ENCODE peak calls at places on chromosomes 7 and 10, in eight cellular contexts. B is stomach, X is sigmoid colon, S is suprapubic skin, R is HepG2, Y is SK-N-SH, N is esophagus muscularis mucosa, T is K562. H is an unnamed sample.

GRCh38 chr10:32972929-32973328 is 14.9 kb upstream of the ITGB1 start:
- DNase-seq in B (no peak), X (no peak), S (no peak), R (no peak), Y (no peak), N (no peak), T (no peak), H (no peak)

GRCh38 chr10:2137549-2138174 is 400.3 kb upstream of the ADARB2 start:
- DNase-seq in B (no peak), X (no peak), S (no peak), R (peak; percentile 8), Y (no peak), N (no peak), T (peak; percentile 14), H (no peak)

GRCh38 chr7:151632750-151633515 is 113.2 kb upstream of the RHEB start:
- DNase-seq in B (peak; percentile 61), X (peak; percentile 73), S (no peak), R (no peak), Y (no peak), N (no peak), T (peak; percentile 62), H (peak; percentile 66)

GRCh38 chr7:159092701-159093121 is 52.0 kb downstream of the VIPR2 start:
- DNase-seq in B (peak; percentile 21), X (peak; percentile 50), S (peak; percentile 69), R (no peak), Y (no peak), N (no peak), T (no peak), H (peak; percentile 4)

GRCh38 chr7:104137971-104138370 is 69.8 kb downstream of the ORC5 start:
- DNase-seq in B (no peak), X (no peak), S (no peak), R (no peak), Y (no peak), N (no peak), T (no peak), H (no peak)

GRCh38 chr7:4139656-4140320 is 542.3 kb upstream of the FOXK1 start:
- DNase-seq in B (no peak), X (peak; percentile 48), S (no peak), R (no peak), Y (no peak), N (no peak), T (no peak), H (no peak)

GRCh38 chr7:121329460-121330052 is 756 bp downstream of the WNT16 start:
- DNase-seq in B (peak; percentile 43), X (no peak), S (no peak), R (no peak), Y (peak; percentile 78), N (no peak), T (no peak), H (peak; percentile 40)

GRCh38 chr7:111089822-111090426 is 1.0 kb upstream of the LRRN3 start:
- DNase-seq in B (no peak), X (no peak), S (no peak), R (peak; percentile 40), Y (peak; percentile 61), N (no peak), T (peak; percentile 71), H (no peak)

GRCh38 chr10:86100581-86101061 is 266.0 kb downstream of the GRID1 start:
- DNase-seq in B (no peak), X (no peak), S (no peak), R (peak; percentile 23), Y (peak; percentile 58), N (no peak), T (no peak), H (no peak)

GRCh38 chr7:157769870-157770213 is 433.0 kb downstream of the DNAJB6 start:
- DNase-seq in B (no peak), X (no peak), S (no peak), R (no peak), Y (no peak), N (no peak), T (no peak), H (no peak)

GRCh38 chr10:3477683-3478082 is 305.1 kb upstream of the PITRM1 start:
- DNase-seq in B (no peak), X (no peak), S (no peak), R (no peak), Y (no peak), N (no peak), T (no peak), H (no peak)

GRCh38 chr7:90407484-90407821 is 4.2 kb downstream of the CLDN12 start:
- DNase-seq in B (no peak), X (no peak), S (no peak), R (peak; percentile 87), Y (no peak), N (no peak), T (no peak), H (no peak)

GRCh38 chr7:131527462-131527861 is 29.0 kb downstream of the PODXL start:
- DNase-seq in B (no peak), X (peak; percentile 20), S (no peak), R (no peak), Y (no peak), N (no peak), T (no peak), H (no peak)

GRCh38 chr10:43237128-43237527 is 29.7 kb downstream of the RASGEF1A start:
- DNase-seq in B (no peak), X (peak; percentile 45), S (no peak), R (no peak), Y (no peak), N (no peak), T (no peak), H (peak; percentile 6)

GRCh38 chr7:125316451-125316850 is 386.8 kb upstream of the POT1 start:
- DNase-seq in B (no peak), X (no peak), S (no peak), R (peak; percentile 8), Y (peak; percentile 32), N (no peak), T (peak; percentile 37), H (no peak)

GRCh38 chr10:110834622-110835219 is 37.0 kb upstream of the PDCD4 start:
- DNase-seq in B (peak; percentile 62), X (peak; percentile 65), S (no peak), R (peak; percentile 50), Y (no peak), N (no peak), T (peak; percentile 45), H (peak; percentile 21)

GRCh38 chr10:31299119-31299518 is 19.9 kb upstream of the ZEB1 start:
- DNase-seq in B (no peak), X (no peak), S (no peak), R (no peak), Y (no peak), N (no peak), T (no peak), H (no peak)

GRCh38 chr7:27184342-27185012 is 555 bp downstream of the HOXA11 start:
- DNase-seq in B (peak; percentile 34), X (peak; percentile 85), S (peak; percentile 78), R (no peak), Y (peak; percentile 71), N (no peak), T (no peak), H (peak; percentile 67)

GRCh38 chr7:32516551-32517082 is 21.3 kb downstream of the AVL9 start:
- DNase-seq in B (no peak), X (no peak), S (no peak), R (no peak), Y (no peak), N (no peak), T (no peak), H (peak; percentile 15)

GRCh38 chr7:69276011-69276729 is 322.1 kb upstream of the AUTS2 start:
- DNase-seq in B (no peak), X (peak; percentile 69), S (no peak), R (no peak), Y (no peak), N (no peak), T (no peak), H (no peak)

GRCh38 chr7:67438174-67438837 is 441.7 kb downstream of the TYW1 start:
- DNase-seq in B (no peak), X (no peak), S (no peak), R (no peak), Y (no peak), N (no peak), T (peak; percentile 21), H (no peak)

GRCh38 chr7:67438913-67439312 is 442.3 kb downstream of the TYW1 start:
- DNase-seq in B (no peak), X (no peak), S (no peak), R (no peak), Y (no peak), N (no peak), T (no peak), H (no peak)

GRCh38 chr7:67440321-67440720 is 443.7 kb downstream of the TYW1 start:
- DNase-seq in B (no peak), X (no peak), S (no peak), R (no peak), Y (no peak), N (no peak), T (no peak), H (no peak)
- TF ChIP-seq EP300 in B (no peak), X (no peak), S (no peak), R (no peak), Y (no peak), N (no peak), T (no peak), H (no peak)

GRCh38 chr10:117601716-117602115 is 59.2 kb downstream of the EMX2 start:
- DNase-seq in B (no peak), X (peak; percentile 12), S (no peak), R (no peak), Y (no peak), N (no peak), T (no peak), H (no peak)
- TF ChIP-seq POLR2AphosphoS5 in B (no peak), X (no peak), S (no peak), R (no peak), Y (no peak), N (no peak), T (no peak), H (no peak)

DNA sequence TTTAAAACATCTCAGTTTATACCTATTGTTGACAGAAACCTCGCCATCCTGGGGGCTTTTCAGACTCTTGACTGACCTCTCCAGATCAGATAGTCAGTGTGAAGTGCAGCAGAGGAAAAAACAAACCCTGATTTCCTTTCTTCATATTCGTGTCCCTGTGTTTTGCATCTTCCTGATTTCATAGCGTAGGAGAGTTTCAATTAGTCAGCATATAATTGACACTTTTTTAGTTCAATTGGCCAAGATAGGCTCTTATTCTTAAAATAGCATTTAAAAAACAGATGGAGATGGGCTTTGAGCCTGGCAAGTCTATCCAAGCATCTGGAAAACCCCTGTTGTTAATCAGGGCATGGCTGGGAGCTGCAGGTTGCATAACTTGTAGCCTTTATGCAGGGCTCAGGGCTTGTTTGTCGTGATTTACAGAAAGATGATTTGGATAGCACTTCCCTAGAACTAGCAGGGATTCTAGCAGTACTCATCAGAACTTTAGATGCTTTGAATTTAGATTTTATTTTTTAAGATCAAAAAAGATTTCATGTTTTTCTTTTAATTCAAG is 270.6 kb upstream of the FZD8 start:
- DNase-seq in B (no peak), X (no peak), S (no peak), R (no peak), Y (no peak), N (no peak), T (no peak), H (no peak)
- TF ChIP-seq EP300 in B (no peak), X (no peak), S (no peak), R (no peak), Y (no peak), N (no peak), T (no peak), H (no peak)

DNA sequence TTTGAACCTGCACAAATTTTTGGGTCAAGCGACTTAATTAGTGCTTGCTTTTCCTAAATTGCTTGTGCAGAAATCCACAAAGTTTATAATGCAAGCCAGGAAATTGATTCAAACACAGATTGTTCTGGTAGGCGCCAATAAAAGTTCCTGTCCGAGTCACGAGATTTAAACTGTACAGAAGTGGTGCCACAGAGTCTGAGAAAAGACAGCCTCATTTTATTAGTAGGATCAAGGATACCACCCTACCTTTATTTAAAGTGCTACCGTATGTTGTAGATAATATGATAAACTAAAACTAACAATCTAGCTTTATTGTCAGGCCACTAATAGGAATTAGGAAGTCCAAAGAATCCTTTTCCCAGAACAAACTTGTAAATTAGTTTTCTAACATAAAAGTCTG is 696.7 kb downstream of the TNS3 start:
- DNase-seq in B (no peak), X (no peak), S (no peak), R (no peak), Y (no peak), N (no peak), T (no peak), H (no peak)
- TF ChIP-seq POLR2AphosphoS5 in B (no peak), X (no peak), S (no peak), R (no peak), Y (no peak), N (no peak), T (no peak), H (no peak)